ENCODE peak calls at places on chromosomes 2 and 18, in nine cellular contexts. V is sigmoid colon, N is transverse colon, G is K562, Y is IMR-90, A is right lobe of liver, I is breast epithelium, K is endothelial cell of umbilical vein, Z is stomach. F is an unnamed sample. For H3K36me3, the result is how much of the 10 kb centered on the place peaks cover.

GRCh38 chr2:235666240-235666781 is 172.5 kb downstream of the AGAP1 start:
- DNase-seq in N (no peak), V (peak), G (no peak), A (no peak), Y (peak), I (no peak), Z (no peak), K (peak), F (no peak)

GRCh38 chr2:106026271-106027190 is 167.6 kb downstream of the UXS1 start:
- DNase-seq in N (no peak), G (no peak), A (no peak), Y (no peak), Z (no peak), V (no peak), I (no peak), K (no peak), F (no peak)

GRCh38 chr18:23115683-23116096 is 19.6 kb upstream of the CABLES1 start:
- DNase-seq in V (no peak), Z (no peak), N (no peak), G (no peak), I (no peak), A (no peak), K (peak), Y (peak), F (no peak)

GRCh38 chr2:8121826-8122505 is 559.9 kb upstream of the ID2 start:
- DNase-seq in I (no peak), G (no peak), Z (no peak), V (no peak), N (no peak), Y (peak), K (no peak), A (no peak), F (no peak)

GRCh38 chr2:179899666-179900065 is 38.3 kb upstream of the ZNF385B start:
- DNase-seq in N (no peak), G (no peak), Z (no peak), K (no peak), Y (no peak), V (no peak), A (no peak), I (no peak), F (no peak)

GRCh38 chr18:6546229-6546628 is 131.5 kb upstream of the L3MBTL4 start:
- DNase-seq in Z (no peak), K (no peak), V (no peak), G (no peak), A (no peak), Y (no peak), N (no peak), I (no peak), F (no peak)

GRCh38 chr2:159982270-159982669 is 80.1 kb downstream of the PLA2R1 start:
- DNase-seq in Z (no peak), A (no peak), I (no peak), N (peak), K (peak), G (no peak), Y (peak), V (peak), F (peak)

GRCh38 chr2:237627463-237628321 is at the start of gene LRRFIP1:
- DNase-seq in I (no peak), Z (peak), G (no peak), N (peak), Y (no peak), V (peak), K (peak), A (peak), F (peak)

GRCh38 chr18:59752666-59753065 is 55.4 kb upstream of the CCBE1 start:
- DNase-seq in Z (no peak), Y (no peak), I (no peak), V (no peak), G (no peak), N (no peak), A (no peak), K (no peak), F (no peak)

GRCh38 chr2:113213061-113213930 is 39.5 kb downstream of the PSD4 start:
- DNase-seq in N (no peak), Z (no peak), V (no peak), I (no peak), G (no peak), Y (no peak), A (no peak), K (no peak), F (no peak)

GRCh38 chr2:193847991-193848390 is 1653.3 kb upstream of the TMEFF2 start:
- DNase-seq in V (no peak), K (no peak), G (no peak), Z (no peak), I (no peak), N (no peak), Y (no peak), A (no peak), F (no peak)

GRCh38 chr2:101533611-101534601 is 59.0 kb upstream of the RFX8 start:
- DNase-seq in N (no peak), Y (no peak), K (peak), G (no peak), I (no peak), A (no peak), V (no peak), Z (no peak), F (no peak)

GRCh38 chr2:55826246-55826645 is 97.3 kb downstream of the EFEMP1 start:
- DNase-seq in G (no peak), V (no peak), K (no peak), I (no peak), N (no peak), Y (no peak), A (no peak), Z (no peak), F (no peak)

GRCh38 chr2:59528525-59528924 is 1024.9 kb downstream of the BCL11A start:
- DNase-seq in A (no peak), N (no peak), G (no peak), K (no peak), I (no peak), V (no peak), Z (no peak), Y (no peak), F (no peak)

GRCh38 chr2:101307503-101307902 is 998 bp downstream of the RNF149 start:
- DNase-seq in V (no peak), I (no peak), K (peak), A (no peak), N (no peak), Z (no peak), G (no peak), Y (no peak), F (no peak)

GRCh38 chr2:177464549-177464948 is 72.0 kb downstream of the AGPS start:
- DNase-seq in Z (no peak), K (no peak), I (no peak), G (no peak), Y (peak), N (no peak), V (no peak), A (no peak), F (no peak)

GRCh38 chr2:3102081-3102914 is 275.3 kb downstream of the EIPR1 start:
- DNase-seq in Y (no peak), Z (no peak), N (no peak), V (no peak), A (no peak), G (peak), I (no peak), K (no peak), F (no peak)

GRCh38 chr18:74731097-74731496 is 133.4 kb downstream of the ZNF407 start:
- DNase-seq in G (no peak), Y (peak), Z (no peak), N (no peak), A (no peak), V (no peak), I (no peak), K (peak), F (no peak)

GRCh38 chr2:34828481-34828880 is 1229.4 kb upstream of the FAM98A start:
- DNase-seq in Z (no peak), K (no peak), V (no peak), G (no peak), Y (no peak), A (no peak), I (no peak), N (no peak), F (no peak)

GRCh38 chr18:32175265-32175664 is 14.6 kb upstream of the MEP1B start:
- DNase-seq in Z (no peak), Y (no peak), I (no peak), A (no peak), G (no peak), K (no peak), N (no peak), V (no peak), F (no peak)

GRCh38 chr2:56314809-56315208 is 131.0 kb downstream of the CCDC85A start:
- DNase-seq in G (no peak), Y (no peak), V (no peak), A (no peak), Z (no peak), N (no peak), I (no peak), K (no peak), F (no peak)

GRCh38 chr18:22517356-22517755 is 99.6 kb upstream of the CTAGE1 start:
- DNase-seq in V (no peak), N (no peak), A (no peak), G (no peak), I (no peak), K (no peak), Y (no peak), Z (no peak), F (peak)

GRCh38 chr2:102761763-102762162 is at the start of gene TMEM182:
- DNase-seq in N (no peak), Z (no peak), I (no peak), Y (no peak), V (no peak), G (no peak), K (no peak), A (no peak), F (no peak)

GRCh38 chr2:53211201-53211774 is 556.3 kb upstream of the CHAC2 start:
- DNase-seq in K (no peak), G (no peak), I (no peak), V (no peak), Z (no peak), Y (no peak), N (no peak), A (no peak), F (no peak)

GRCh38 chr2:206086683-206087350 is 843 bp upstream of the INO80D start:
- DNase-seq in N (no peak), K (peak), V (no peak), Z (no peak), A (no peak), Y (no peak), I (no peak), G (no peak), F (no peak)

GRCh38 chr2:206083602-206084467 is 2.1 kb downstream of the INO80D start:
- DNase-seq in Y (no peak), A (no peak), K (peak), G (no peak), V (no peak), N (peak), I (no peak), Z (peak), F (no peak)

GRCh38 chr2:206084870-206085741 is 868 bp downstream of the INO80D start:
- DNase-seq in G (peak), K (peak), Y (no peak), A (peak), Z (peak), N (peak), I (peak), V (peak), F (peak)

GRCh38 chr2:206084468-206084869 is 1.5 kb downstream of the INO80D start:
- DNase-seq in A (peak), Y (peak), Z (peak), V (peak), K (peak), N (peak), I (peak), G (peak), F (peak)

GRCh38 chr2:206085742-206086445 is at the start of gene INO80D:
- DNase-seq in K (peak), G (peak), N (peak), V (peak), Y (peak), Z (peak), A (peak), I (peak), F (peak)
- TF ChIP-seq POLR2A in K (no peak), G (peak), N (peak), V (peak), Y (peak), Z (no peak), A (peak), I (peak), F (peak)

GRCh38 chr2:10588911-10589310 is 100.9 kb downstream of the NOL10 start:
- DNase-seq in Y (no peak), V (no peak), K (no peak), I (no peak), G (no peak), Z (no peak), A (no peak), N (no peak), F (no peak)

GRCh38 chr2:10590742-10591141 is 99.0 kb downstream of the NOL10 start:
- DNase-seq in G (no peak), I (no peak), K (no peak), N (no peak), Z (no peak), A (peak), Y (no peak), V (no peak), F (no peak)

GRCh38 chr2:10594481-10594880 is 95.3 kb downstream of the NOL10 start:
- DNase-seq in I (no peak), G (no peak), A (no peak), K (no peak), Z (no peak), N (no peak), Y (no peak), V (no peak), F (no peak)

GRCh38 chr2:10592652-10593051 is 97.1 kb downstream of the NOL10 start:
- DNase-seq in K (no peak), A (no peak), Z (no peak), N (no peak), V (no peak), G (no peak), I (no peak), Y (no peak), F (no peak)

DNA sequence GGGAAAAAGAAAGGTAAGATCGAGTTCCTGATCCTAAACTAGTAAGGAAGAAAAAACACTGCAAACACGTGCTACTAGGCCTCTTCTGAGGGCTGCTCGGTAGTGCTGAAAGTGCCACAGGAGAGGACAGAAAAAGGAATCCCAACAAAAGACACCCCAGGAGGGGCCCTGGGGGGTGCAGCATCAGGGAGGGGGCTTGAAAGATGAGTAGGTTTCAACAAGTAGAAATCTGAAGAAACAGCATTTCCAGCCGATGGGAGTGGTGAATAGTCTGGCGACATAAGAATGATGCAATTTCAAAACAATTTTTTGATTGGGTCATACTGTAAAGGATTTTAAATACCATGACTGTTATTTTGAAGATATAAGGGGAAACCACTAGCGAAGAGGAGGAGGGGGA is 98.6 kb downstream of the NOL10 start:
- DNase-seq in V (no peak), I (no peak), Y (peak), A (no peak), Z (no peak), K (no peak), N (no peak), G (no peak), F (no peak)
- H3K36me3 ChIP-seq in V (under half), I (under half), Y (under half), A (under half), Z (half or more), K (under half), N (under half), G (half or more), F (under half)

GRCh38 chr2:136242100-136242499 is 124.2 kb upstream of the CXCR4 start:
- DNase-seq in V (no peak), I (no peak), Y (no peak), A (no peak), K (peak), G (no peak), N (no peak), Z (no peak), F (no peak)
- TF ChIP-seq POLR2A in V (no peak), I (no peak), Y (no peak), A (no peak), K (no peak), G (no peak), N (no peak), Z (no peak), F (no peak)

DNA sequence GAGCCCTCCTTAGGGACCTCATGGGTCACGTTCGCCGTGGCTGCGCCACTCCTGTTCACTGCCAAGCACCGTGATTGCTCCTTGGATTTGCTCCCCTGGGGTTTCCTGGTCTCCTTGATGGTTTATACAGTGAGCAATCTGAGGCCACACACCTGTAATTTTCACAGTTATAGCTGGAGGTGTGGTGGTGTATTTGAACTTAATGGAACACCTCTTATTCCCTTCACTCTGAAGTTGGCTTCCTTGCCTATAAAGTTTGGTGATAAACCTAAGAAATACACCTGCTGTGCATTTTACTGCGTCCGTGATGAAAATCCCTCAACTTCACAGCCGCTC is 8.4 kb downstream of the ATG4B start:
- DNase-seq in N (no peak), V (no peak), Z (no peak), G (no peak), Y (no peak), A (no peak), I (no peak), K (no peak), F (no peak)
- H3K36me3 ChIP-seq in N (under half), V (under half), Z (under half), G (under half), Y (under half), A (under half), I (under half), K (under half), F (under half)

GRCh38 chr2:121648611-121649401 is 456 bp downstream of the CLASP1 start:
- DNase-seq in K (peak), N (peak), Z (peak), A (no peak), I (peak), V (peak), G (peak), Y (peak), F (no peak)

GRCh38 chr2:121650554-121650930 is 1.3 kb upstream of the CLASP1 start:
- DNase-seq in V (no peak), I (no peak), A (no peak), Z (no peak), G (peak), Y (peak), N (peak), K (no peak), F (peak)

GRCh38 chr2:121649652-121650553 is 641 bp upstream of the CLASP1 start:
- DNase-seq in N (peak), V (peak), Z (peak), K (peak), G (peak), Y (peak), A (peak), I (peak), F (peak)

GRCh38 chr2:121648206-121648605 is 1.1 kb downstream of the CLASP1 start:
- DNase-seq in I (no peak), N (no peak), Z (no peak), V (no peak), K (no peak), G (no peak), Y (peak), A (no peak), F (no peak)

GRCh38 chr2:121649402-121649651 is at the start of gene CLASP1:
- DNase-seq in A (peak), Z (peak), V (peak), Y (peak), I (peak), G (peak), K (peak), N (peak), F (peak)
- TF ChIP-seq POLR2A in A (peak), Z (no peak), V (no peak), Y (no peak), I (no peak), G (no peak), K (no peak), N (no peak), F (no peak)

GRCh38 chr2:157260403-157261198 is 3.1 kb downstream of the GALNT5 start:
- DNase-seq in G (no peak), K (no peak), A (no peak), I (no peak), V (no peak), Y (no peak), N (no peak), Z (no peak), F (no peak)

GRCh38 chr2:157254041-157254440 is 3.5 kb upstream of the GALNT5 start:
- DNase-seq in Z (no peak), K (no peak), N (no peak), V (no peak), I (no peak), G (no peak), A (no peak), Y (peak), F (no peak)

GRCh38 chr2:157256621-157257020 is 884 bp upstream of the GALNT5 start:
- DNase-seq in A (no peak), K (no peak), G (no peak), Z (no peak), Y (peak), N (no peak), V (no peak), I (no peak), F (no peak)

GRCh38 chr2:157258520-157259326 is 1.2 kb downstream of the GALNT5 start:
- DNase-seq in K (no peak), Z (peak), I (no peak), N (peak), Y (no peak), A (no peak), G (peak), V (no peak), F (no peak)

GRCh38 chr2:157257312-157258252 is at the start of gene GALNT5:
- DNase-seq in A (no peak), G (peak), N (peak), K (no peak), Z (peak), Y (peak), V (no peak), I (no peak), F (no peak)
- H3K36me3 ChIP-seq in A (under half), G (under half), N (under half), K (under half), Z (under half), Y (under half), V (under half), I (under half), F (under half)

GRCh38 chr2:86442642-86443005 is 1.5 kb downstream of the KDM3A start:
- DNase-seq in N (peak), I (peak), A (peak), G (peak), K (peak), Z (peak), Y (peak), V (peak), F (peak)

GRCh38 chr2:86441392-86441788 is 219 bp downstream of the KDM3A start:
- DNase-seq in A (no peak), V (no peak), N (no peak), Y (no peak), K (no peak), Z (no peak), I (no peak), G (no peak), F (no peak)

GRCh38 chr2:86440631-86441391 is at the start of gene KDM3A:
- DNase-seq in K (peak), A (peak), V (peak), I (peak), Z (peak), N (peak), Y (peak), G (peak), F (peak)

GRCh38 chr2:86443601-86444000 is 2.4 kb downstream of the KDM3A start:
- DNase-seq in Y (no peak), Z (no peak), N (no peak), I (no peak), K (no peak), V (no peak), A (no peak), G (no peak), F (no peak)

GRCh38 chr2:86441789-86442641 is 844 bp downstream of the KDM3A start:
- DNase-seq in V (peak), A (peak), N (peak), G (peak), I (peak), K (peak), Z (peak), Y (peak), F (peak)
- TF ChIP-seq POLR2A in V (no peak), A (no peak), N (peak), G (no peak), I (peak), K (peak), Z (no peak), Y (no peak), F (no peak)

DNA sequence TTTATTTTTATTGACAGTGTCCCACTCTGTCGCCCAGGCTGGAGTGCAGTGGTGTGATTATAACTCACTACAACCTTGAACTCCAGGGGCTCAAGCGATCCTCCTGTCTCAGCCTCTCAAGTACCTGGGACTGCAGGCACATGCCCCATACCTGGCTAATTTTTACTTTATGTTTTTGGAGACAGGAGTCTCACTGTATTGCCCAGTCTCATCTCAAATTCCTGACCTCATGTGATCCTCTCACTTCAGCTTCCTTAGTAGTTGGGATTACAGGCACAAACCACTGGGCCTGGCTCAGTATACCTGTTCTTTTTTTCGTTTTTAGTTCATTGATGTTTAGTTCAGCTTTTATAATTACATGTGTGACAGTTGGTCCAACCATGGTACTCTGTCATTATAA is 40.1 kb upstream of the SNORC start:
- DNase-seq in N (no peak), G (no peak), Z (no peak), V (no peak), Y (no peak), A (no peak), K (no peak), I (no peak), F (no peak)
- H3K36me3 ChIP-seq in N (under half), G (half or more), Z (half or more), V (under half), Y (under half), A (half or more), K (under half), I (under half), F (under half)